ENCODE peak calls at places on chromosomes 2 and 18, in seven cellular contexts. One of them, this sample, is unnamed.

GRCh38 chr2:11435036-11435435 is 30.9 kb downstream of the E2F6 start:
- DNase-seq in neuronal stem cell: no peak
- DNase-seq in trophoblast cell: no peak
- DNase-seq in mesenchymal stem cell: no peak
- DNase-seq in H1: no peak
- DNase-seq in mesendoderm: no peak
- DNase-seq in H9: no peak
- DNase-seq in this sample: no peak

GRCh38 chr18:38693085-38693484 is 1127.5 kb upstream of the CELF4 start:
- DNase-seq in H9: no peak
- DNase-seq in H1: no peak
- DNase-seq in neuronal stem cell: no peak
- DNase-seq in mesendoderm: no peak
- DNase-seq in trophoblast cell: no peak
- DNase-seq in mesenchymal stem cell: no peak
- DNase-seq in this sample: no peak

GRCh38 chr2:127149384-127149783 is 42.4 kb upstream of the BIN1 start:
- DNase-seq in neuronal stem cell: no peak
- DNase-seq in mesenchymal stem cell: peak
- DNase-seq in H1: no peak
- DNase-seq in mesendoderm: no peak
- DNase-seq in H9: no peak
- DNase-seq in trophoblast cell: no peak
- DNase-seq in this sample: peak

GRCh38 chr18:10249270-10249669 is 205.2 kb upstream of the APCDD1 start:
- DNase-seq in mesendoderm: peak
- DNase-seq in neuronal stem cell: no peak
- DNase-seq in H9: peak
- DNase-seq in trophoblast cell: no peak
- DNase-seq in H1: no peak
- DNase-seq in mesenchymal stem cell: no peak
- DNase-seq in this sample: no peak

GRCh38 chr2:186068154-186068826 is 329.7 kb downstream of the FSIP2 start:
- DNase-seq in mesenchymal stem cell: peak
- DNase-seq in H1: no peak
- DNase-seq in mesendoderm: peak
- DNase-seq in neuronal stem cell: no peak
- DNase-seq in trophoblast cell: no peak
- DNase-seq in H9: no peak
- DNase-seq in this sample: no peak

GRCh38 chr2:10054976-10055375 is 11.6 kb downstream of the KLF11 start:
- DNase-seq in mesendoderm: no peak
- DNase-seq in H9: no peak
- DNase-seq in trophoblast cell: no peak
- DNase-seq in H1: no peak
- DNase-seq in mesenchymal stem cell: no peak
- DNase-seq in neuronal stem cell: no peak
- DNase-seq in this sample: no peak

GRCh38 chr2:169038338-169038757 is 7.2 kb upstream of the ABCB11 start:
- DNase-seq in H1: no peak
- DNase-seq in trophoblast cell: no peak
- DNase-seq in mesenchymal stem cell: peak
- DNase-seq in mesendoderm: peak
- DNase-seq in H9: no peak
- DNase-seq in neuronal stem cell: no peak
- DNase-seq in this sample: no peak

GRCh38 chr2:136122654-136123053 is 4.7 kb upstream of the CXCR4 start:
- DNase-seq in H9: no peak
- DNase-seq in neuronal stem cell: no peak
- DNase-seq in mesenchymal stem cell: no peak
- DNase-seq in trophoblast cell: no peak
- DNase-seq in H1: no peak
- DNase-seq in mesendoderm: no peak
- DNase-seq in this sample: no peak

GRCh38 chr2:28419705-28420270 is 27.1 kb downstream of the FOSL2 start:
- DNase-seq in mesenchymal stem cell: no peak
- DNase-seq in neuronal stem cell: no peak
- DNase-seq in mesendoderm: no peak
- DNase-seq in H1: no peak
- DNase-seq in H9: no peak
- DNase-seq in trophoblast cell: no peak
- DNase-seq in this sample: peak

GRCh38 chr2:48312126-48312525 is 217.8 kb upstream of the STON1 start:
- DNase-seq in mesendoderm: no peak
- DNase-seq in trophoblast cell: peak
- DNase-seq in neuronal stem cell: no peak
- DNase-seq in H1: no peak
- DNase-seq in mesenchymal stem cell: no peak
- DNase-seq in H9: no peak
- DNase-seq in this sample: no peak

GRCh38 chr18:25038261-25038660 is 313.7 kb downstream of the ZNF521 start:
- DNase-seq in neuronal stem cell: peak
- DNase-seq in mesenchymal stem cell: no peak
- DNase-seq in H9: no peak
- DNase-seq in H1: no peak
- DNase-seq in mesendoderm: no peak
- DNase-seq in trophoblast cell: no peak
- DNase-seq in this sample: no peak

GRCh38 chr18:49892148-49892924 is 79.0 kb upstream of the ACAA2 start:
- DNase-seq in mesenchymal stem cell: peak
- DNase-seq in neuronal stem cell: no peak
- DNase-seq in trophoblast cell: peak
- DNase-seq in H9: no peak
- DNase-seq in mesendoderm: peak
- DNase-seq in H1: no peak
- DNase-seq in this sample: peak

GRCh38 chr18:31436825-31437224 is 10.7 kb upstream of the DSG3 start:
- DNase-seq in H9: no peak
- DNase-seq in H1: no peak
- DNase-seq in neuronal stem cell: no peak
- DNase-seq in mesenchymal stem cell: no peak
- DNase-seq in mesendoderm: peak
- DNase-seq in trophoblast cell: no peak
- DNase-seq in this sample: no peak

GRCh38 chr2:42900226-42900744 is 107.9 kb upstream of the HAAO start:
- DNase-seq in mesenchymal stem cell: no peak
- DNase-seq in mesendoderm: no peak
- DNase-seq in neuronal stem cell: no peak
- DNase-seq in trophoblast cell: no peak
- DNase-seq in H1: no peak
- DNase-seq in H9: no peak
- DNase-seq in this sample: no peak

GRCh38 chr18:4869101-4869500 is 328.0 kb downstream of the AKAIN1 start:
- DNase-seq in neuronal stem cell: no peak
- DNase-seq in H1: no peak
- DNase-seq in mesenchymal stem cell: no peak
- DNase-seq in H9: no peak
- DNase-seq in mesendoderm: no peak
- DNase-seq in trophoblast cell: no peak
- DNase-seq in this sample: no peak

GRCh38 chr2:114727012-114727411 is 284.6 kb downstream of the DPP10 start:
- DNase-seq in neuronal stem cell: no peak
- DNase-seq in H1: no peak
- DNase-seq in mesenchymal stem cell: no peak
- DNase-seq in trophoblast cell: no peak
- DNase-seq in mesendoderm: peak
- DNase-seq in H9: no peak
- DNase-seq in this sample: no peak

GRCh38 chr2:133054297-133054696 is 384.3 kb upstream of the LYPD1 start:
- DNase-seq in mesenchymal stem cell: no peak
- DNase-seq in neuronal stem cell: no peak
- DNase-seq in trophoblast cell: peak
- DNase-seq in H9: no peak
- DNase-seq in mesendoderm: peak
- DNase-seq in H1: no peak
- DNase-seq in this sample: peak

GRCh38 chr18:36519358-36519757 is 221.8 kb downstream of the FHOD3 start:
- DNase-seq in neuronal stem cell: no peak
- DNase-seq in trophoblast cell: no peak
- DNase-seq in H9: no peak
- DNase-seq in H1: peak
- DNase-seq in mesenchymal stem cell: peak
- DNase-seq in mesendoderm: no peak
- DNase-seq in this sample: peak

GRCh38 chr2:158501301-158501700 is 44.5 kb downstream of the PKP4 start:
- DNase-seq in H1: no peak
- DNase-seq in H9: no peak
- DNase-seq in mesenchymal stem cell: no peak
- DNase-seq in mesendoderm: no peak
- DNase-seq in neuronal stem cell: no peak
- DNase-seq in trophoblast cell: no peak
- DNase-seq in this sample: no peak

GRCh38 chr2:24881623-24882022 is 38.4 kb downstream of the ADCY3 start:
- DNase-seq in H1: no peak
- DNase-seq in mesenchymal stem cell: no peak
- DNase-seq in trophoblast cell: no peak
- DNase-seq in H9: no peak
- DNase-seq in mesendoderm: peak
- DNase-seq in neuronal stem cell: no peak
- DNase-seq in this sample: no peak
- H2BK5ac ChIP-seq in H1: no peak
- H2BK5ac ChIP-seq in mesenchymal stem cell: no peak
- H2BK5ac ChIP-seq in trophoblast cell: no peak
- H2BK5ac ChIP-seq in H9: no peak
- H2BK5ac ChIP-seq in mesendoderm: no peak
- H2BK5ac ChIP-seq in neuronal stem cell: no peak
- H2BK5ac ChIP-seq in this sample: no peak

DNA sequence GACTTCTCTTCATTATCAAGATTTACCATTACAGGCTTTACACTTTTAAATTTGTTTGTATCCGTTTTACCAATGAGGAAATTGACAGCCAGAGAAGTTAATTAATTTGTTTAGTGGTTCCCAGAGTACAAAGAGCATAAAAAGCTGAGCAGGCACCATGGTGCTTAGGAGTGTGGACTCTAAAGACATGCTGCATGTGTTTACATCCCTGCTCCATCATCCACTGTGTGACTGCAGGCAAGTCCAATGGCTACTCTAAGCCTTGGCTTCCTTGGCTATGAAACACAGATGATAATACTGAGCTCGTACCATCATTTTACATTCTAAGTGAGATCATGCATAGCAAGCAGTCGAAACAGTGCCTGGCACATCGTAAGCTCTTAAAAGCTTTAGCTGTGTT is 108.0 kb upstream of the SLC35G4 start:
- DNase-seq in mesenchymal stem cell: no peak
- DNase-seq in H9: no peak
- DNase-seq in mesendoderm: no peak
- DNase-seq in H1: no peak
- DNase-seq in neuronal stem cell: no peak
- DNase-seq in trophoblast cell: no peak
- DNase-seq in this sample: peak
- H2BK5ac ChIP-seq in mesenchymal stem cell: no peak
- H2BK5ac ChIP-seq in H9: no peak
- H2BK5ac ChIP-seq in mesendoderm: no peak
- H2BK5ac ChIP-seq in H1: no peak
- H2BK5ac ChIP-seq in neuronal stem cell: no peak
- H2BK5ac ChIP-seq in trophoblast cell: peak
- H2BK5ac ChIP-seq in this sample: no peak

GRCh38 chr2:32824415-32824814 is 122.3 kb upstream of the LTBP1 start:
- DNase-seq in neuronal stem cell: no peak
- DNase-seq in H9: no peak
- DNase-seq in mesendoderm: no peak
- DNase-seq in H1: no peak
- DNase-seq in mesenchymal stem cell: no peak
- DNase-seq in trophoblast cell: no peak
- DNase-seq in this sample: no peak

GRCh38 chr2:32825291-32825712 is 121.5 kb upstream of the LTBP1 start:
- DNase-seq in neuronal stem cell: no peak
- DNase-seq in H1: no peak
- DNase-seq in trophoblast cell: no peak
- DNase-seq in mesendoderm: no peak
- DNase-seq in H9: no peak
- DNase-seq in mesenchymal stem cell: no peak
- DNase-seq in this sample: peak

GRCh38 chr2:32820701-32821100 is 126.1 kb upstream of the LTBP1 start:
- DNase-seq in neuronal stem cell: no peak
- DNase-seq in H1: no peak
- DNase-seq in mesenchymal stem cell: no peak
- DNase-seq in trophoblast cell: no peak
- DNase-seq in H9: no peak
- DNase-seq in mesendoderm: no peak
- DNase-seq in this sample: no peak

DNA sequence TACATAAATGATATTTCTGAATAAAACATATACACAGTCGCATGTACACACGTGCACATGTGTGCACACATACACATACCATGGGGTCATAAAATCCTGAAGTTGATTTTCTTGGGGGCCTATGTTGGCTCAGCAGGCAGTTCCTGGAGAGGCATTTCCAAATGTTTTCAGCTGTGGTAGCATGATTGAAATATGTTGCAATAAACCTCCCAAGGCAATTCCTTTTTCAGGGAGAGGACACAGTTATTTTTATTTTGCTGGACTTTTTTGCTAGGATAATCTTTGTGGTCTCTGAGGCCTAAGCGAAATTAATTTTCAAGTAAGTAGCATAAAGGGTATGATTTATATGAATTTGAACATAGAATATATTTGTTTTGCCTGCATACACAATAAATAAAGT is 126.7 kb upstream of the LTBP1 start:
- DNase-seq in mesendoderm: no peak
- DNase-seq in H9: no peak
- DNase-seq in trophoblast cell: no peak
- DNase-seq in mesenchymal stem cell: no peak
- DNase-seq in H1: no peak
- DNase-seq in neuronal stem cell: no peak
- DNase-seq in this sample: no peak
- H2BK5ac ChIP-seq in mesendoderm: no peak
- H2BK5ac ChIP-seq in H9: no peak
- H2BK5ac ChIP-seq in trophoblast cell: no peak
- H2BK5ac ChIP-seq in mesenchymal stem cell: no peak
- H2BK5ac ChIP-seq in H1: no peak
- H2BK5ac ChIP-seq in neuronal stem cell: no peak
- H2BK5ac ChIP-seq in this sample: no peak

DNA sequence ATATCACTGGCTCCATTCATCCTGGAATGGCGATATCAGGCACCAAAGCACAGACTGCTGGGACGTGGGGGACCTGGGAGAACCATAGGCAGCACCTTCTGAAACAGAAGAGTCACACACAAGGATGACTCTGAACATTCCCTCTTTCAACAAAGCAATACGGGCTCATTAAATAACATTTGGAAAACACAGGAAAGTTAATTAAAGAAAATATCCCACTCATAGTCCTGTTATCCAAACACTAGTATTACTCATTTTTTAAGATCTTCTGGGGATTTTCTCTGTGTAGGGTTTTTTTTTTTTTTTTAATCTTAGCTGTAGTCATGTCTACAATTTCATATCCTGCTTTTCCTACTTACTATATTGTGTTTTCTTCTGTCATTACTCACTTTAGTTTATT is 69.9 kb upstream of the SP3 start:
- DNase-seq in mesenchymal stem cell: no peak
- DNase-seq in mesendoderm: no peak
- DNase-seq in H9: no peak
- DNase-seq in H1: no peak
- DNase-seq in neuronal stem cell: no peak
- DNase-seq in trophoblast cell: no peak
- DNase-seq in this sample: peak
- H2BK5ac ChIP-seq in mesenchymal stem cell: no peak
- H2BK5ac ChIP-seq in mesendoderm: no peak
- H2BK5ac ChIP-seq in H9: no peak
- H2BK5ac ChIP-seq in H1: no peak
- H2BK5ac ChIP-seq in neuronal stem cell: no peak
- H2BK5ac ChIP-seq in trophoblast cell: no peak
- H2BK5ac ChIP-seq in this sample: peak

This sample was measured in IMR-90.